ENCODE peak calls at places on chromosomes 7 and 10, in eight cellular contexts. One of them, this sample, is unnamed.

GRCh38 chr10:11178606-11179221 is 161.0 kb downstream of the CELF2 start:
- DNase-seq in HFFc6: peak; percentile 65
- DNase-seq in COR-L47: no peak
- DNase-seq in aorta: peak; percentile 70
- DNase-seq in Peyer's patch: peak; percentile 91
- DNase-seq in anterior cingulate cortex: no peak
- DNase-seq in body of pancreas: peak; percentile 64
- DNase-seq in GM04504: peak; percentile 3
- DNase-seq in this sample: peak; percentile 28

GRCh38 chr7:80806653-80807052 is 112.2 kb downstream of the SEMA3C start:
- DNase-seq in COR-L47: no peak
- DNase-seq in anterior cingulate cortex: no peak
- DNase-seq in GM04504: no peak
- DNase-seq in Peyer's patch: no peak
- DNase-seq in aorta: no peak
- DNase-seq in body of pancreas: no peak
- DNase-seq in HFFc6: no peak
- DNase-seq in this sample: no peak

GRCh38 chr7:150317748-150318444 is 5.3 kb upstream of the LRRC61 start:
- DNase-seq in GM04504: no peak
- DNase-seq in body of pancreas: no peak
- DNase-seq in aorta: no peak
- DNase-seq in HFFc6: peak; percentile 30
- DNase-seq in anterior cingulate cortex: no peak
- DNase-seq in COR-L47: peak; percentile 19
- DNase-seq in Peyer's patch: no peak
- DNase-seq in this sample: peak; percentile 30

GRCh38 chr7:134189559-134189958 is 62.4 kb downstream of the LRGUK start:
- DNase-seq in GM04504: no peak
- DNase-seq in Peyer's patch: no peak
- DNase-seq in COR-L47: no peak
- DNase-seq in body of pancreas: no peak
- DNase-seq in HFFc6: no peak
- DNase-seq in aorta: no peak
- DNase-seq in anterior cingulate cortex: no peak
- DNase-seq in this sample: no peak

GRCh38 chr7:77460057-77460486 is 43.9 kb upstream of the GSAP start:
- DNase-seq in GM04504: no peak
- DNase-seq in Peyer's patch: no peak
- DNase-seq in HFFc6: no peak
- DNase-seq in COR-L47: no peak
- DNase-seq in body of pancreas: no peak
- DNase-seq in aorta: no peak
- DNase-seq in anterior cingulate cortex: no peak
- DNase-seq in this sample: no peak

GRCh38 chr7:157670490-157671357 is 333.9 kb downstream of the DNAJB6 start:
- DNase-seq in COR-L47: no peak
- DNase-seq in Peyer's patch: no peak
- DNase-seq in GM04504: no peak
- DNase-seq in aorta: no peak
- DNase-seq in HFFc6: no peak
- DNase-seq in anterior cingulate cortex: no peak
- DNase-seq in body of pancreas: no peak
- DNase-seq in this sample: peak; percentile 9

GRCh38 chr7:90857595-90857994 is 261.5 kb downstream of the CDK14 start:
- DNase-seq in anterior cingulate cortex: no peak
- DNase-seq in GM04504: no peak
- DNase-seq in COR-L47: no peak
- DNase-seq in aorta: no peak
- DNase-seq in Peyer's patch: no peak
- DNase-seq in body of pancreas: peak; percentile 14
- DNase-seq in HFFc6: no peak
- DNase-seq in this sample: no peak

GRCh38 chr10:59901481-59901880 is 4.9 kb downstream of the CCDC6 start:
- DNase-seq in aorta: no peak
- DNase-seq in Peyer's patch: no peak
- DNase-seq in GM04504: no peak
- DNase-seq in HFFc6: no peak
- DNase-seq in anterior cingulate cortex: no peak
- DNase-seq in body of pancreas: no peak
- DNase-seq in COR-L47: no peak
- DNase-seq in this sample: no peak

GRCh38 chr10:51986531-51986930 is 287.1 kb upstream of the CSTF2T start:
- DNase-seq in body of pancreas: no peak
- DNase-seq in COR-L47: no peak
- DNase-seq in aorta: no peak
- DNase-seq in anterior cingulate cortex: no peak
- DNase-seq in Peyer's patch: no peak
- DNase-seq in GM04504: no peak
- DNase-seq in HFFc6: no peak
- DNase-seq in this sample: no peak

This sample was measured in EL.